ENCODE peak calls at places on chromosomes 7 and 10, in eight cellular contexts. E, W, T, S, D, H, Z and U are unnamed samples. For H3K9me3, the result is how much of the 10 kb centered on the place peaks cover.

GRCh38 chr10:119326167-119326566 is 118.8 kb downstream of the GRK5 start:
- DNase-seq in E (no peak), W (no peak), T (no peak), S (no peak), D (no peak), H (no peak), Z (no peak), U (no peak)

GRCh38 chr7:86926732-86927131 is 132.7 kb downstream of the ELAPOR2 start:
- DNase-seq in E (peak), W (peak), T (no peak), S (peak), D (no peak), H (no peak), Z (peak), U (no peak)

GRCh38 chr10:119199231-119199992 is 8.0 kb upstream of the GRK5 start:
- DNase-seq in E (peak), W (peak), T (no peak), S (peak), D (peak), H (peak), Z (peak), U (no peak)

GRCh38 chr10:18684953-18685352 is 25.7 kb downstream of the ARL5B start:
- DNase-seq in E (no peak), W (peak), T (no peak), S (no peak), D (no peak), H (no peak), Z (no peak), U (no peak)

GRCh38 chr7:136056827-136057226 is 79.7 kb upstream of the MTPN start:
- DNase-seq in E (peak), W (no peak), T (no peak), S (no peak), D (no peak), H (no peak), Z (no peak), U (no peak)

GRCh38 chr7:52685351-52685750 is 350.1 kb upstream of the POM121L12 start:
- DNase-seq in E (no peak), W (no peak), T (no peak), S (no peak), D (no peak), H (no peak), Z (peak), U (no peak)

GRCh38 chr7:157386979-157387800 is 50.4 kb downstream of the DNAJB6 start:
- DNase-seq in E (peak), W (peak), T (peak), S (peak), D (peak), H (peak), Z (peak), U (peak)

GRCh38 chr10:110827410-110827809 is 44.3 kb upstream of the PDCD4 start:
- DNase-seq in E (no peak), W (peak), T (no peak), S (no peak), D (no peak), H (no peak), Z (no peak), U (no peak)

GRCh38 chr10:4214912-4215311 is 429.9 kb upstream of the KLF6 start:
- DNase-seq in E (no peak), W (peak), T (no peak), S (no peak), D (no peak), H (no peak), Z (no peak), U (no peak)

GRCh38 chr10:107767185-107767584 is 602.7 kb upstream of the SORCS1 start:
- DNase-seq in E (no peak), W (no peak), T (no peak), S (no peak), D (no peak), H (no peak), Z (peak), U (no peak)

GRCh38 chr10:18583575-18584270 is 67.7 kb downstream of the NSUN6 start:
- DNase-seq in E (no peak), W (peak), T (no peak), S (no peak), D (no peak), H (no peak), Z (no peak), U (no peak)

GRCh38 chr7:28988818-28989595 is 30.9 kb upstream of the TRIL start:
- DNase-seq in E (no peak), W (peak), T (no peak), S (no peak), D (peak), H (peak), Z (peak), U (no peak)

GRCh38 chr10:77264107-77264506 is 373.5 kb downstream of the KCNMA1 start:
- DNase-seq in E (no peak), W (no peak), T (no peak), S (no peak), D (no peak), H (no peak), Z (peak), U (no peak)

GRCh38 chr10:110725809-110726641 is 81.9 kb downstream of the RBM20 start:
- DNase-seq in E (peak), W (peak), T (no peak), S (no peak), D (no peak), H (no peak), Z (peak), U (no peak)

GRCh38 chr10:104766341-104766740 is 125.3 kb downstream of the SORCS3 start:
- DNase-seq in E (no peak), W (no peak), T (no peak), S (no peak), D (no peak), H (no peak), Z (no peak), U (no peak)

GRCh38 chr7:128031901-128032604 is 816 bp upstream of the LRRC4 start:
- DNase-seq in E (peak), W (peak), T (peak), S (peak), D (peak), H (no peak), Z (peak), U (peak)

GRCh38 chr10:43236176-43236850 is 30.6 kb downstream of the RASGEF1A start:
- DNase-seq in E (no peak), W (no peak), T (peak), S (no peak), D (no peak), H (no peak), Z (no peak), U (no peak)

GRCh38 chr7:2944729-2945128 is 98.9 kb downstream of the CARD11 start:
- DNase-seq in E (no peak), W (no peak), T (peak), S (no peak), D (no peak), H (peak), Z (no peak), U (peak)

GRCh38 chr7:7803597-7804229 is 85.3 kb upstream of the RPA3 start:
- DNase-seq in E (no peak), W (no peak), T (no peak), S (no peak), D (no peak), H (no peak), Z (no peak), U (no peak)

GRCh38 chr10:3757250-3757637 is 27.8 kb downstream of the KLF6 start:
- DNase-seq in E (peak), W (no peak), T (no peak), S (no peak), D (no peak), H (no peak), Z (no peak), U (no peak)

GRCh38 chr7:5662776-5663175 is 118.7 kb downstream of the RNF216 start:
- DNase-seq in E (no peak), W (no peak), T (no peak), S (no peak), D (no peak), H (no peak), Z (no peak), U (no peak)

GRCh38 chr10:93154531-93154930 is 80.8 kb downstream of the CYP26A1 start:
- DNase-seq in E (no peak), W (no peak), T (no peak), S (no peak), D (no peak), H (no peak), Z (no peak), U (no peak)

GRCh38 chr7:104848386-104848990 is 165.5 kb upstream of the KMT2E start:
- DNase-seq in E (peak), W (peak), T (no peak), S (peak), D (peak), H (no peak), Z (peak), U (no peak)

GRCh38 chr10:58638406-58638805 is 125.7 kb downstream of the BICC1 start:
- DNase-seq in E (no peak), W (no peak), T (no peak), S (no peak), D (no peak), H (no peak), Z (no peak), U (no peak)

GRCh38 chr10:90614631-90615030 is 243.2 kb downstream of the HTR7 start:
- DNase-seq in E (no peak), W (no peak), T (no peak), S (no peak), D (no peak), H (no peak), Z (no peak), U (no peak)

GRCh38 chr10:88557246-88557645 is 25.9 kb downstream of the RNLS start:
- DNase-seq in E (no peak), W (no peak), T (no peak), S (no peak), D (no peak), H (no peak), Z (no peak), U (no peak)

GRCh38 chr10:3955493-3955892 is 170.5 kb upstream of the KLF6 start:
- DNase-seq in E (no peak), W (peak), T (no peak), S (no peak), D (no peak), H (no peak), Z (no peak), U (no peak)

GRCh38 chr7:117715784-117716445 is 157.3 kb downstream of the CTTNBP2 start:
- DNase-seq in E (peak), W (peak), T (no peak), S (no peak), D (no peak), H (no peak), Z (peak), U (no peak)

GRCh38 chr10:58299580-58299979 is 30.6 kb downstream of the CISD1 start:
- DNase-seq in E (peak), W (peak), T (no peak), S (peak), D (peak), H (peak), Z (peak), U (peak)

GRCh38 chr7:39621784-39622411 is 1.5 kb upstream of the RALA start:
- DNase-seq in E (no peak), W (peak), T (no peak), S (no peak), D (no peak), H (no peak), Z (peak), U (no peak)

GRCh38 chr10:113019692-113020424 is 69.8 kb downstream of the TCF7L2 start:
- DNase-seq in E (no peak), W (no peak), T (no peak), S (no peak), D (no peak), H (no peak), Z (no peak), U (no peak)

GRCh38 chr10:44186150-44186549 is 198.7 kb downstream of the CXCL12 start:
- DNase-seq in E (no peak), W (no peak), T (no peak), S (no peak), D (peak), H (no peak), Z (no peak), U (no peak)

GRCh38 chr7:159158888-159159405 is 14.3 kb upstream of the VIPR2 start:
- DNase-seq in E (no peak), W (no peak), T (no peak), S (no peak), D (no peak), H (no peak), Z (no peak), U (no peak)

GRCh38 chr10:79140083-79140793 is 71.5 kb downstream of the ZMIZ1 start:
- DNase-seq in E (no peak), W (no peak), T (no peak), S (no peak), D (no peak), H (no peak), Z (no peak), U (no peak)
- H3K4me3 ChIP-seq in E (no peak), W (no peak), T (no peak), S (no peak), D (no peak), H (no peak), Z (no peak), U (no peak)

DNA sequence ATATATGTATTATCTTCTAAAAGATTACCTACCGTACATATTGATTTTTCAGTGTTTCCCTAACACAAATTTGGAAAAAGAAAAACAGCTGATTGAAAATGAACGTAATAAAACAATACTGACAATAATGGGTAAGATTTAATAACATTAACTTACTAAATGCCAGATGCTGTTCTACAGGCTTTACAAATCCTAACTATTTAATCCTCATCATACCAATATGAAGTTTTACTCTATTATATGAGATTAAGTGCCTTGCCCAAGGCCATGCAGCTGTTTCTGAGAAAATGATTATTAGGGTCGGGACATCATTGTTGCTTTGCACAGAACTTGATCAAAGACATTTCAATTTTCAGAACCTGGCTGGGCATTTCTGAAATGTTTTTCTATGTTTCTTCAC is 104.6 kb downstream of the HGF start:
- DNase-seq in E (no peak), W (no peak), T (no peak), S (no peak), D (no peak), H (no peak), Z (peak), U (no peak)
- H3K9me3 ChIP-seq in E (under half), W (under half), T (under half), S (under half), D (under half), H (under half), Z (under half), U (under half)

GRCh38 chr10:11284291-11285085 is 266.8 kb downstream of the CELF2 start:
- DNase-seq in E (no peak), W (no peak), T (no peak), S (no peak), D (no peak), H (no peak), Z (no peak), U (no peak)

GRCh38 chr10:11280187-11280932 is 262.7 kb downstream of the CELF2 start:
- DNase-seq in E (no peak), W (no peak), T (no peak), S (no peak), D (no peak), H (no peak), Z (no peak), U (no peak)

GRCh38 chr10:11285171-11285570 is 267.5 kb downstream of the CELF2 start:
- DNase-seq in E (no peak), W (peak), T (no peak), S (no peak), D (no peak), H (no peak), Z (peak), U (no peak)

GRCh38 chr10:11282156-11282555 is 264.5 kb downstream of the CELF2 start:
- DNase-seq in E (no peak), W (no peak), T (no peak), S (no peak), D (no peak), H (no peak), Z (no peak), U (no peak)

DNA sequence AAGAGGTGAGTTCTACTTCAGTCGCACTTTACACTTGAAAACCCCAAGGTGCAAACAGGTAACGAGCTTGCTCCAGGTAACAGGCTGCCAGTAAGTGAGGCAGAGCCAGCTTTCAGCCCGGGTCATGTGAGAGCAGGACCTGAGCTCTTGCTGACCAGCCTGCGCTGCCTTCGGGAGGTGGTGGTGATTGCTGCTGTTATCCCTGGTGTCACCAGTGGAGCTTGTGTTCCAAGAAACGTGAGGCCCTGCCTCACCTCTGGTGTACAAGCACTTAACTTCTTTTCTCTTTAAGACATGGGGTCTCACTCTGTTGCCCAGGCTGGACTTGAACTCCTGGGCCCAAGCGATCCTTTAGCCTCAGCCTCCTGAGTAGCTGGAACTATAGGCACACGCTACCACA is 265.0 kb downstream of the CELF2 start:
- DNase-seq in E (no peak), W (no peak), T (no peak), S (no peak), D (no peak), H (no peak), Z (no peak), U (no peak)
- H3K27ac ChIP-seq in E (no peak), W (no peak), T (no peak), S (peak), D (no peak), H (no peak), Z (no peak), U (no peak)

GRCh38 chr7:55478700-55479099 is 93.6 kb downstream of the VOPP1 start:
- DNase-seq in E (no peak), W (peak), T (no peak), S (no peak), D (no peak), H (no peak), Z (no peak), U (no peak)

GRCh38 chr7:55476852-55477780 is 95.2 kb downstream of the VOPP1 start:
- DNase-seq in E (no peak), W (no peak), T (no peak), S (no peak), D (no peak), H (no peak), Z (no peak), U (peak)

GRCh38 chr7:55474944-55475911 is 97.1 kb downstream of the VOPP1 start:
- DNase-seq in E (no peak), W (no peak), T (no peak), S (peak), D (no peak), H (peak), Z (no peak), U (no peak)

GRCh38 chr7:55476071-55476803 is 96.1 kb downstream of the VOPP1 start:
- DNase-seq in E (no peak), W (no peak), T (no peak), S (no peak), D (no peak), H (peak), Z (no peak), U (no peak)

DNA sequence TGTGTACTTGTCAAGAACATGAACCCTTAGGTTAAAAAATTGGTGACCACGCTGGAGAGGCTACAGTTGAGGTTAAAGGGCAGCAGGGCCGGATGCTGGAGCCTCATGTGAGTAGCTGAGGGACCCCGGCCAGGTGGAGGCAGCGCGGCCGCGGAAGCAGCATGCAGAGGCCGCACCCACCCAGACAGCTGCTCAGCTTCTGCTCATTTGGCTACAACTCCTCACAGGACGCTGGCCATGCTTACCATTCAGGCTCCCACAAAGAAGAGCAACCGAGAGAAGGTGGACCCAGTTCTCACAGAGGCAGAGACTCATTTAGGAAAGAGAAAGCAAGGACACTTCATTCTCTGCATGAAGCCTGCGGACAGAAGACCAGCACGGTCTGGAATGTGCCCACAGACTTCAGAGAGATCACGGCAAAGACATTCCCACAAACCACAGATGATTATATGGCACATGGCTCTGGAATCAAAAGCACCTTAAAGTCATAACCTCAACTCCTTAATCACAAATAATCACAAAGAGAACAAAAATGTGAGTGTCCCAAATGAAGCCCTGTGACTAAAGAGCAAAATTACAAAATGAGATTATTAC is 94.4 kb downstream of the VOPP1 start:
- DNase-seq in E (no peak), W (peak), T (no peak), S (no peak), D (no peak), H (peak), Z (peak), U (no peak)
- H3K4me3 ChIP-seq in E (no peak), W (peak), T (no peak), S (no peak), D (no peak), H (no peak), Z (no peak), U (no peak)

GRCh38 chr10:99979066-99979685 is 30.6 kb downstream of the DNMBP start:
- DNase-seq in E (no peak), W (no peak), T (no peak), S (no peak), D (no peak), H (no peak), Z (no peak), U (no peak)
- H3K9me3 ChIP-seq in E (under half), W (under half), T (under half), S (under half), D (under half), H (under half), Z (under half), U (under half)

GRCh38 chr7:41733063-41733398 is 30.1 kb upstream of the INHBA start:
- DNase-seq in E (no peak), W (peak), T (no peak), S (no peak), D (no peak), H (no peak), Z (no peak), U (no peak)
- H3K27ac ChIP-seq in E (no peak), W (no peak), T (no peak), S (no peak), D (no peak), H (no peak), Z (no peak), U (no peak)

GRCh38 chr7:44489955-44490350 is 505 bp downstream of the NUDCD3 start:
- DNase-seq in E (no peak), W (no peak), T (peak), S (peak), D (no peak), H (peak), Z (no peak), U (no peak)

GRCh38 chr7:44491229-44491628 is 771 bp upstream of the NUDCD3 start:
- DNase-seq in E (no peak), W (no peak), T (no peak), S (no peak), D (no peak), H (no peak), Z (no peak), U (no peak)

GRCh38 chr7:44486693-44487092 is 3.8 kb downstream of the NUDCD3 start:
- DNase-seq in E (no peak), W (peak), T (no peak), S (no peak), D (no peak), H (no peak), Z (no peak), U (no peak)

GRCh38 chr7:44490351-44491200 is at the start of gene NUDCD3:
- DNase-seq in E (peak), W (peak), T (peak), S (peak), D (peak), H (peak), Z (peak), U (peak)

GRCh38 chr7:44488955-44489354 is 1.5 kb downstream of the NUDCD3 start:
- DNase-seq in E (no peak), W (no peak), T (no peak), S (no peak), D (no peak), H (no peak), Z (no peak), U (no peak)
- H3K4me3 ChIP-seq in E (peak), W (peak), T (peak), S (peak), D (peak), H (peak), Z (peak), U (no peak)